ENCODE peak calls at places on chromosome 12, in ten cellular contexts. X, P, L, R, Q, M, I, B, C and A are unnamed samples.

GRCh38 chr12:91958816-91959215 is 186.8 kb downstream of the BTG1 start:
- DNase-seq in Q (no peak), M (no peak), P (no peak), R (no peak), B (peak; percentile 14), L (no peak), I (no peak), C (peak; percentile 74), X (no peak), A (peak; percentile 58)

GRCh38 chr12:57845478-57846284 is 848 bp downstream of the CTDSP2 start:
- DNase-seq in I (peak; percentile 68), P (peak; percentile 91), Q (peak; percentile 72), L (peak; percentile 58), B (peak; percentile 41), C (peak; percentile 67), X (no peak), R (peak; percentile 14), M (peak; percentile 85), A (peak; percentile 71)

GRCh38 chr12:57993030-57993429 is 51.7 kb downstream of the ATP23 start:
- DNase-seq in L (no peak), X (no peak), M (no peak), P (no peak), Q (no peak), C (peak; percentile 17), I (no peak), B (no peak), R (no peak), A (peak; percentile 7)

GRCh38 chr12:62915130-62915529 is 19.8 kb downstream of the PPM1H start:
- DNase-seq in Q (no peak), B (no peak), P (no peak), M (no peak), X (no peak), I (no peak), R (peak; percentile 43), C (no peak), L (no peak), A (no peak)

GRCh38 chr12:50563434-50563787 is 58.6 kb downstream of the DIP2B start:
- DNase-seq in C (no peak), R (no peak), I (no peak), P (no peak), M (no peak), Q (no peak), L (no peak), X (no peak), B (no peak), A (no peak)

GRCh38 chr12:53062977-53063707 is 13.3 kb downstream of the TNS2 start:
- DNase-seq in I (no peak), Q (no peak), R (no peak), P (peak; percentile 58), X (no peak), C (no peak), B (no peak), L (no peak), M (no peak), A (no peak)

GRCh38 chr12:119631930-119632678 is 35.8 kb upstream of the PRKAB1 start:
- DNase-seq in M (no peak), Q (no peak), B (no peak), L (no peak), X (no peak), P (no peak), R (no peak), I (no peak), C (no peak), A (no peak)

GRCh38 chr12:119375619-119376018 is 41.1 kb downstream of the CCDC60 start:
- DNase-seq in R (no peak), C (no peak), B (no peak), X (no peak), Q (no peak), I (peak; percentile 19), L (no peak), P (no peak), M (peak; percentile 61), A (no peak)

GRCh38 chr12:62466018-62466595 is 519 bp upstream of the MON2 start:
- DNase-seq in X (no peak), C (peak; percentile 81), Q (peak; percentile 14), P (no peak), B (peak; percentile 31), L (peak; percentile 30), I (peak; percentile 49), M (no peak), R (peak; percentile 21), A (peak; percentile 69)

GRCh38 chr12:53508534-53509199 is 1.4 kb upstream of the NPFF start:
- DNase-seq in C (peak; percentile 85), B (peak; percentile 87), M (peak; percentile 92), P (peak; percentile 90), X (peak; percentile 72), L (peak; percentile 96), Q (peak; percentile 81), R (peak; percentile 74), I (peak; percentile 89), A (peak; percentile 76)

GRCh38 chr12:48004039-48004940 is at the start of gene COL2A1:
- DNase-seq in P (no peak), X (no peak), I (no peak), C (peak; percentile 36), R (peak; percentile 76), M (peak; percentile 88), B (no peak), Q (peak; percentile 29), L (no peak), A (peak; percentile 48)

GRCh38 chr12:70733385-70733784 is 96.2 kb upstream of the PTPRB start:
- DNase-seq in I (no peak), X (no peak), M (peak; percentile 67), Q (no peak), P (no peak), L (peak; percentile 44), R (peak; percentile 66), C (peak; percentile 84), B (peak; percentile 84), A (peak; percentile 53)

GRCh38 chr12:124390442-124391116 is 95.7 kb downstream of the RFLNA start:
- DNase-seq in Q (no peak), X (no peak), I (peak; percentile 78), B (no peak), R (no peak), C (peak; percentile 88), P (peak; percentile 84), L (no peak), M (no peak), A (peak; percentile 89)

GRCh38 chr12:93197067-93197593 is 180.6 kb upstream of the NUDT4 start:
- DNase-seq in M (no peak), P (no peak), Q (no peak), I (no peak), C (peak; percentile 52), B (no peak), L (no peak), R (no peak), X (no peak), A (no peak)

GRCh38 chr12:17301544-17301943 is 695.6 kb upstream of the LMO3 start:
- DNase-seq in I (no peak), Q (no peak), B (no peak), C (no peak), M (no peak), P (no peak), L (no peak), X (no peak), R (no peak), A (no peak)

GRCh38 chr12:121774968-121775474 is 18.5 kb downstream of the RHOF start:
- DNase-seq in B (no peak), P (no peak), M (no peak), C (no peak), X (no peak), L (no peak), I (no peak), R (no peak), Q (no peak), A (no peak)

GRCh38 chr12:115222220-115222619 is 538.2 kb upstream of the TBX3 start:
- DNase-seq in R (no peak), P (no peak), B (no peak), M (no peak), C (no peak), I (no peak), Q (no peak), X (no peak), L (no peak), A (no peak)

GRCh38 chr12:5565933-5566632 is 134.2 kb downstream of the NTF3 start:
- DNase-seq in M (no peak), R (no peak), X (no peak), C (peak; percentile 76), L (no peak), I (no peak), Q (no peak), B (no peak), P (no peak), A (peak; percentile 76)

GRCh38 chr12:70049596-70050360 is 193.5 kb upstream of the CNOT2 start:
- DNase-seq in P (no peak), R (no peak), I (no peak), C (no peak), B (peak; percentile 72), Q (no peak), L (no peak), M (no peak), X (peak; percentile 9), A (no peak)

GRCh38 chr12:42474391-42474790 is 115.2 kb downstream of the PRICKLE1 start:
- DNase-seq in M (no peak), C (peak; percentile 58), L (no peak), R (no peak), Q (no peak), X (no peak), P (no peak), I (no peak), B (peak; percentile 79), A (no peak)

GRCh38 chr12:1853716-1854115 is 33.4 kb downstream of the LRTM2 start:
- DNase-seq in I (no peak), M (no peak), C (no peak), L (no peak), P (no peak), X (no peak), Q (no peak), B (no peak), R (no peak), A (no peak)

GRCh38 chr12:77795699-77796098 is 35.0 kb upstream of the NAV3 start:
- DNase-seq in Q (no peak), R (no peak), P (no peak), L (no peak), I (no peak), M (no peak), C (no peak), B (no peak), X (no peak), A (no peak)

GRCh38 chr12:56590237-56590830 is 39.8 kb downstream of the BAZ2A start:
- DNase-seq in P (no peak), L (no peak), R (no peak), Q (no peak), I (no peak), M (no peak), X (no peak), B (no peak), C (no peak), A (no peak)

GRCh38 chr12:43692064-43692463 is 66.5 kb downstream of the PUS7L start:
- DNase-seq in L (no peak), Q (no peak), R (no peak), X (no peak), B (no peak), I (no peak), P (no peak), C (no peak), M (no peak), A (peak; percentile 9)

GRCh38 chr12:109840349-109841073 is 7.3 kb upstream of the TRPV4 start:
- DNase-seq in B (peak; percentile 55), M (no peak), P (no peak), C (no peak), R (peak; percentile 16), I (no peak), X (no peak), L (no peak), Q (no peak), A (no peak)

GRCh38 chr12:132176920-132177551 is 32.8 kb downstream of the NOC4L start:
- DNase-seq in C (no peak), X (no peak), L (no peak), Q (no peak), B (no peak), P (peak; percentile 35), R (no peak), I (no peak), M (no peak), A (no peak)

GRCh38 chr12:123120452-123121166 is 30.3 kb downstream of the PITPNM2 start:
- DNase-seq in C (no peak), P (no peak), L (no peak), Q (no peak), B (no peak), I (no peak), M (no peak), R (peak; percentile 10), X (no peak), A (no peak)

GRCh38 chr12:46494424-46494823 is 121.9 kb upstream of the SLC38A2 start:
- DNase-seq in P (no peak), X (no peak), C (peak; percentile 70), L (no peak), B (peak; percentile 23), I (no peak), Q (no peak), M (no peak), R (no peak), A (peak; percentile 18)